ENCODE peak calls at places on chromosomes 2 and 18, in six cellular contexts. One of them, this sample, is unnamed.
A peak's percentile ranks its signal among the peaks of the same experiment; 100 is the strongest.

GRCh38 chr2:12389354-12390045 is 327.2 kb upstream of the TRIB2 start:
- DNase-seq in natural killer cell treated with Interleukin-12 subunit alpha and Interleukin-12 subunit beta and Interleukin-15 and Interleukin-18, amount 100 ng/mL, for 72 hours: no peak
- DNase-seq in astrocyte of the spinal cord: no peak
- DNase-seq in progenitor cell of endocrine pancreas: no peak
- DNase-seq in EH: peak; percentile 25
- DNase-seq in foreskin melanocyte: peak; percentile 70
- DNase-seq in this sample: no peak

GRCh38 chr2:96088340-96089335 is 27.7 kb downstream of the ADRA2B start:
- DNase-seq in progenitor cell of endocrine pancreas: peak; percentile 4
- DNase-seq in natural killer cell treated with Interleukin-12 subunit alpha and Interleukin-12 subunit beta and Interleukin-15 and Interleukin-18, amount 100 ng/mL, for 72 hours: no peak
- DNase-seq in foreskin melanocyte: no peak
- DNase-seq in EH: no peak
- DNase-seq in astrocyte of the spinal cord: no peak
- DNase-seq in this sample: no peak

GRCh38 chr2:24635181-24635580 is 144.1 kb downstream of the NCOA1 start:
- DNase-seq in natural killer cell treated with Interleukin-12 subunit alpha and Interleukin-12 subunit beta and Interleukin-15 and Interleukin-18, amount 100 ng/mL, for 72 hours: no peak
- DNase-seq in astrocyte of the spinal cord: no peak
- DNase-seq in progenitor cell of endocrine pancreas: no peak
- DNase-seq in foreskin melanocyte: no peak
- DNase-seq in EH: peak; percentile 31
- DNase-seq in this sample: no peak

GRCh38 chr2:5495616-5496015 is 196.6 kb upstream of the SOX11 start:
- DNase-seq in natural killer cell treated with Interleukin-12 subunit alpha and Interleukin-12 subunit beta and Interleukin-15 and Interleukin-18, amount 100 ng/mL, for 72 hours: no peak
- DNase-seq in EH: no peak
- DNase-seq in progenitor cell of endocrine pancreas: no peak
- DNase-seq in astrocyte of the spinal cord: no peak
- DNase-seq in foreskin melanocyte: no peak
- DNase-seq in this sample: no peak

GRCh38 chr18:76380791-76381405 is 114.1 kb downstream of the ZNF516 start:
- DNase-seq in astrocyte of the spinal cord: no peak
- DNase-seq in progenitor cell of endocrine pancreas: no peak
- DNase-seq in EH: peak; percentile 74
- DNase-seq in natural killer cell treated with Interleukin-12 subunit alpha and Interleukin-12 subunit beta and Interleukin-15 and Interleukin-18, amount 100 ng/mL, for 72 hours: no peak
- DNase-seq in foreskin melanocyte: no peak
- DNase-seq in this sample: no peak

GRCh38 chr2:10022041-10022421 is 21.3 kb upstream of the KLF11 start:
- DNase-seq in EH: no peak
- DNase-seq in foreskin melanocyte: no peak
- DNase-seq in natural killer cell treated with Interleukin-12 subunit alpha and Interleukin-12 subunit beta and Interleukin-15 and Interleukin-18, amount 100 ng/mL, for 72 hours: no peak
- DNase-seq in astrocyte of the spinal cord: no peak
- DNase-seq in progenitor cell of endocrine pancreas: no peak
- DNase-seq in this sample: no peak

GRCh38 chr2:95289251-95289650 is 7.9 kb upstream of the KCNIP3 start:
- DNase-seq in astrocyte of the spinal cord: no peak
- DNase-seq in progenitor cell of endocrine pancreas: no peak
- DNase-seq in foreskin melanocyte: no peak
- DNase-seq in natural killer cell treated with Interleukin-12 subunit alpha and Interleukin-12 subunit beta and Interleukin-15 and Interleukin-18, amount 100 ng/mL, for 72 hours: no peak
- DNase-seq in EH: no peak
- DNase-seq in this sample: no peak

GRCh38 chr2:227503433-227504406 is 31.8 kb downstream of the AGFG1 start:
- DNase-seq in natural killer cell treated with Interleukin-12 subunit alpha and Interleukin-12 subunit beta and Interleukin-15 and Interleukin-18, amount 100 ng/mL, for 72 hours: no peak
- DNase-seq in foreskin melanocyte: no peak
- DNase-seq in EH: peak; percentile 82
- DNase-seq in astrocyte of the spinal cord: peak; percentile 61
- DNase-seq in progenitor cell of endocrine pancreas: no peak
- DNase-seq in this sample: no peak

GRCh38 chr2:160730296-160730995 is 236.8 kb upstream of the RBMS1 start:
- DNase-seq in progenitor cell of endocrine pancreas: no peak
- DNase-seq in EH: peak; percentile 59
- DNase-seq in foreskin melanocyte: no peak
- DNase-seq in natural killer cell treated with Interleukin-12 subunit alpha and Interleukin-12 subunit beta and Interleukin-15 and Interleukin-18, amount 100 ng/mL, for 72 hours: no peak
- DNase-seq in astrocyte of the spinal cord: no peak
- DNase-seq in this sample: no peak

GRCh38 chr2:44598731-44599529 is 237.2 kb downstream of the CAMKMT start:
- DNase-seq in EH: no peak
- DNase-seq in natural killer cell treated with Interleukin-12 subunit alpha and Interleukin-12 subunit beta and Interleukin-15 and Interleukin-18, amount 100 ng/mL, for 72 hours: no peak
- DNase-seq in progenitor cell of endocrine pancreas: no peak
- DNase-seq in foreskin melanocyte: no peak
- DNase-seq in astrocyte of the spinal cord: no peak
- DNase-seq in this sample: no peak

GRCh38 chr18:28163201-28163778 is 13.6 kb downstream of the CDH2 start:
- DNase-seq in EH: peak; percentile 75
- DNase-seq in natural killer cell treated with Interleukin-12 subunit alpha and Interleukin-12 subunit beta and Interleukin-15 and Interleukin-18, amount 100 ng/mL, for 72 hours: no peak
- DNase-seq in progenitor cell of endocrine pancreas: no peak
- DNase-seq in astrocyte of the spinal cord: peak; percentile 73
- DNase-seq in foreskin melanocyte: no peak
- DNase-seq in this sample: no peak

GRCh38 chr2:55556809-55557208 is 37.3 kb downstream of the CFAP36 start:
- DNase-seq in EH: no peak
- DNase-seq in natural killer cell treated with Interleukin-12 subunit alpha and Interleukin-12 subunit beta and Interleukin-15 and Interleukin-18, amount 100 ng/mL, for 72 hours: no peak
- DNase-seq in progenitor cell of endocrine pancreas: no peak
- DNase-seq in astrocyte of the spinal cord: no peak
- DNase-seq in foreskin melanocyte: no peak
- DNase-seq in this sample: no peak

GRCh38 chr18:35707674-35708073 is 126.1 kb downstream of the GALNT1 start:
- DNase-seq in foreskin melanocyte: no peak
- DNase-seq in EH: no peak
- DNase-seq in progenitor cell of endocrine pancreas: no peak
- DNase-seq in astrocyte of the spinal cord: no peak
- DNase-seq in natural killer cell treated with Interleukin-12 subunit alpha and Interleukin-12 subunit beta and Interleukin-15 and Interleukin-18, amount 100 ng/mL, for 72 hours: no peak
- DNase-seq in this sample: no peak

GRCh38 chr2:47727956-47728355 is 55.0 kb upstream of the MSH6 start:
- DNase-seq in EH: no peak
- DNase-seq in progenitor cell of endocrine pancreas: no peak
- DNase-seq in foreskin melanocyte: no peak
- DNase-seq in natural killer cell treated with Interleukin-12 subunit alpha and Interleukin-12 subunit beta and Interleukin-15 and Interleukin-18, amount 100 ng/mL, for 72 hours: no peak
- DNase-seq in astrocyte of the spinal cord: no peak
- DNase-seq in this sample: no peak

GRCh38 chr2:137960223-137960622 is 4.0 kb upstream of the HNMT start:
- DNase-seq in foreskin melanocyte: no peak
- DNase-seq in progenitor cell of endocrine pancreas: no peak
- DNase-seq in astrocyte of the spinal cord: no peak
- DNase-seq in natural killer cell treated with Interleukin-12 subunit alpha and Interleukin-12 subunit beta and Interleukin-15 and Interleukin-18, amount 100 ng/mL, for 72 hours: no peak
- DNase-seq in EH: peak; percentile 22
- DNase-seq in this sample: no peak

GRCh38 chr2:200258881-200259576 is 47.5 kb upstream of the SPATS2L start:
- DNase-seq in astrocyte of the spinal cord: no peak
- DNase-seq in natural killer cell treated with Interleukin-12 subunit alpha and Interleukin-12 subunit beta and Interleukin-15 and Interleukin-18, amount 100 ng/mL, for 72 hours: no peak
- DNase-seq in progenitor cell of endocrine pancreas: no peak
- DNase-seq in EH: no peak
- DNase-seq in foreskin melanocyte: no peak
- DNase-seq in this sample: no peak

GRCh38 chr2:42788-43187 is 3.5 kb downstream of the FAM110C start:
- DNase-seq in EH: no peak
- DNase-seq in astrocyte of the spinal cord: no peak
- DNase-seq in natural killer cell treated with Interleukin-12 subunit alpha and Interleukin-12 subunit beta and Interleukin-15 and Interleukin-18, amount 100 ng/mL, for 72 hours: no peak
- DNase-seq in foreskin melanocyte: no peak
- DNase-seq in progenitor cell of endocrine pancreas: no peak
- DNase-seq in this sample: no peak

GRCh38 chr2:7819860-7820259 is 862.0 kb upstream of the ID2 start:
- DNase-seq in progenitor cell of endocrine pancreas: no peak
- DNase-seq in foreskin melanocyte: no peak
- DNase-seq in astrocyte of the spinal cord: no peak
- DNase-seq in EH: no peak
- DNase-seq in natural killer cell treated with Interleukin-12 subunit alpha and Interleukin-12 subunit beta and Interleukin-15 and Interleukin-18, amount 100 ng/mL, for 72 hours: no peak
- DNase-seq in this sample: no peak

GRCh38 chr2:95385570-95385984 is 16.9 kb upstream of the FAHD2A start:
- DNase-seq in natural killer cell treated with Interleukin-12 subunit alpha and Interleukin-12 subunit beta and Interleukin-15 and Interleukin-18, amount 100 ng/mL, for 72 hours: no peak
- DNase-seq in foreskin melanocyte: no peak
- DNase-seq in progenitor cell of endocrine pancreas: no peak
- DNase-seq in EH: no peak
- DNase-seq in astrocyte of the spinal cord: no peak
- DNase-seq in this sample: no peak

GRCh38 chr2:57330447-57330846 is 716.2 kb upstream of the VRK2 start:
- DNase-seq in EH: peak; percentile 59
- DNase-seq in natural killer cell treated with Interleukin-12 subunit alpha and Interleukin-12 subunit beta and Interleukin-15 and Interleukin-18, amount 100 ng/mL, for 72 hours: no peak
- DNase-seq in foreskin melanocyte: no peak
- DNase-seq in progenitor cell of endocrine pancreas: no peak
- DNase-seq in astrocyte of the spinal cord: peak; percentile 5
- DNase-seq in this sample: no peak

GRCh38 chr18:61929881-61930640 is 37.3 kb upstream of the RNF152 start:
- DNase-seq in progenitor cell of endocrine pancreas: no peak
- DNase-seq in foreskin melanocyte: no peak
- DNase-seq in EH: no peak
- DNase-seq in astrocyte of the spinal cord: no peak
- DNase-seq in natural killer cell treated with Interleukin-12 subunit alpha and Interleukin-12 subunit beta and Interleukin-15 and Interleukin-18, amount 100 ng/mL, for 72 hours: peak; percentile 22
- DNase-seq in this sample: no peak

GRCh38 chr2:161371869-161372268 is 44.2 kb upstream of the TBR1 start:
- DNase-seq in progenitor cell of endocrine pancreas: no peak
- DNase-seq in astrocyte of the spinal cord: no peak
- DNase-seq in EH: no peak
- DNase-seq in natural killer cell treated with Interleukin-12 subunit alpha and Interleukin-12 subunit beta and Interleukin-15 and Interleukin-18, amount 100 ng/mL, for 72 hours: no peak
- DNase-seq in foreskin melanocyte: no peak
- DNase-seq in this sample: no peak

GRCh38 chr2:165601866-165602636 is 132.6 kb downstream of the CSRNP3 start:
- DNase-seq in astrocyte of the spinal cord: peak; percentile 36
- DNase-seq in EH: peak; percentile 43
- DNase-seq in progenitor cell of endocrine pancreas: no peak
- DNase-seq in foreskin melanocyte: peak; percentile 61
- DNase-seq in natural killer cell treated with Interleukin-12 subunit alpha and Interleukin-12 subunit beta and Interleukin-15 and Interleukin-18, amount 100 ng/mL, for 72 hours: no peak
- DNase-seq in this sample: no peak

GRCh38 chr18:46536215-46536874 is 120.7 kb downstream of the LOXHD1 start:
- DNase-seq in astrocyte of the spinal cord: no peak
- DNase-seq in natural killer cell treated with Interleukin-12 subunit alpha and Interleukin-12 subunit beta and Interleukin-15 and Interleukin-18, amount 100 ng/mL, for 72 hours: no peak
- DNase-seq in progenitor cell of endocrine pancreas: no peak
- DNase-seq in foreskin melanocyte: no peak
- DNase-seq in EH: no peak
- DNase-seq in this sample: peak; percentile 36

GRCh38 chr2:207240649-207241048 is 74.9 kb upstream of the KLF7 start:
- DNase-seq in foreskin melanocyte: no peak
- DNase-seq in EH: no peak
- DNase-seq in astrocyte of the spinal cord: no peak
- DNase-seq in progenitor cell of endocrine pancreas: no peak
- DNase-seq in natural killer cell treated with Interleukin-12 subunit alpha and Interleukin-12 subunit beta and Interleukin-15 and Interleukin-18, amount 100 ng/mL, for 72 hours: no peak
- DNase-seq in this sample: no peak

GRCh38 chr2:85741811-85742507 is 11.8 kb upstream of the ATOH8 start:
- DNase-seq in progenitor cell of endocrine pancreas: no peak
- DNase-seq in EH: peak; percentile 97
- DNase-seq in astrocyte of the spinal cord: peak; percentile 94
- DNase-seq in foreskin melanocyte: peak; percentile 94
- DNase-seq in natural killer cell treated with Interleukin-12 subunit alpha and Interleukin-12 subunit beta and Interleukin-15 and Interleukin-18, amount 100 ng/mL, for 72 hours: no peak
- DNase-seq in this sample: no peak

GRCh38 chr2:85795331-85796045 is 41.7 kb downstream of the ATOH8 start:
- DNase-seq in foreskin melanocyte: no peak
- DNase-seq in progenitor cell of endocrine pancreas: no peak
- DNase-seq in astrocyte of the spinal cord: no peak
- DNase-seq in EH: no peak
- DNase-seq in natural killer cell treated with Interleukin-12 subunit alpha and Interleukin-12 subunit beta and Interleukin-15 and Interleukin-18, amount 100 ng/mL, for 72 hours: no peak
- DNase-seq in this sample: no peak

GRCh38 chr2:45120546-45120945 is 111.3 kb upstream of the SIX2 start:
- DNase-seq in natural killer cell treated with Interleukin-12 subunit alpha and Interleukin-12 subunit beta and Interleukin-15 and Interleukin-18, amount 100 ng/mL, for 72 hours: no peak
- DNase-seq in foreskin melanocyte: no peak
- DNase-seq in astrocyte of the spinal cord: peak; percentile 49
- DNase-seq in progenitor cell of endocrine pancreas: no peak
- DNase-seq in EH: peak; percentile 23
- DNase-seq in this sample: no peak

GRCh38 chr2:197086500-197086899 is 160.0 kb upstream of the PGAP1 start:
- DNase-seq in progenitor cell of endocrine pancreas: no peak
- DNase-seq in EH: no peak
- DNase-seq in astrocyte of the spinal cord: no peak
- DNase-seq in natural killer cell treated with Interleukin-12 subunit alpha and Interleukin-12 subunit beta and Interleukin-15 and Interleukin-18, amount 100 ng/mL, for 72 hours: no peak
- DNase-seq in foreskin melanocyte: no peak
- DNase-seq in this sample: no peak

GRCh38 chr2:37472959-37473358 is 128.5 kb downstream of the QPCT start:
- DNase-seq in astrocyte of the spinal cord: peak; percentile 64
- DNase-seq in foreskin melanocyte: no peak
- DNase-seq in progenitor cell of endocrine pancreas: no peak
- DNase-seq in natural killer cell treated with Interleukin-12 subunit alpha and Interleukin-12 subunit beta and Interleukin-15 and Interleukin-18, amount 100 ng/mL, for 72 hours: no peak
- DNase-seq in EH: peak; percentile 87
- DNase-seq in this sample: no peak

GRCh38 chr2:190766581-190766980 is 114.0 kb upstream of the GLS start:
- DNase-seq in EH: no peak
- DNase-seq in natural killer cell treated with Interleukin-12 subunit alpha and Interleukin-12 subunit beta and Interleukin-15 and Interleukin-18, amount 100 ng/mL, for 72 hours: no peak
- DNase-seq in astrocyte of the spinal cord: no peak
- DNase-seq in progenitor cell of endocrine pancreas: no peak
- DNase-seq in foreskin melanocyte: no peak
- DNase-seq in this sample: no peak

GRCh38 chr18:1914489-1914888 is 656.8 kb downstream of the METTL4 start:
- DNase-seq in EH: no peak
- DNase-seq in progenitor cell of endocrine pancreas: no peak
- DNase-seq in natural killer cell treated with Interleukin-12 subunit alpha and Interleukin-12 subunit beta and Interleukin-15 and Interleukin-18, amount 100 ng/mL, for 72 hours: no peak
- DNase-seq in foreskin melanocyte: no peak
- DNase-seq in astrocyte of the spinal cord: peak; percentile 15
- DNase-seq in this sample: no peak

GRCh38 chr18:76487782-76488181 is 7.3 kb downstream of the ZNF516 start:
- DNase-seq in astrocyte of the spinal cord: no peak
- DNase-seq in EH: peak; percentile 20
- DNase-seq in foreskin melanocyte: no peak
- DNase-seq in progenitor cell of endocrine pancreas: no peak
- DNase-seq in natural killer cell treated with Interleukin-12 subunit alpha and Interleukin-12 subunit beta and Interleukin-15 and Interleukin-18, amount 100 ng/mL, for 72 hours: no peak
- DNase-seq in this sample: no peak

GRCh38 chr2:121093735-121094520 is 191.1 kb downstream of the TFCP2L1 start:
- DNase-seq in EH: peak; percentile 66
- DNase-seq in foreskin melanocyte: no peak
- DNase-seq in natural killer cell treated with Interleukin-12 subunit alpha and Interleukin-12 subunit beta and Interleukin-15 and Interleukin-18, amount 100 ng/mL, for 72 hours: no peak
- DNase-seq in astrocyte of the spinal cord: no peak
- DNase-seq in progenitor cell of endocrine pancreas: no peak
- DNase-seq in this sample: no peak

GRCh38 chr18:37464287-37464686 is 101.3 kb downstream of the CELF4 start:
- DNase-seq in EH: no peak
- DNase-seq in natural killer cell treated with Interleukin-12 subunit alpha and Interleukin-12 subunit beta and Interleukin-15 and Interleukin-18, amount 100 ng/mL, for 72 hours: no peak
- DNase-seq in astrocyte of the spinal cord: no peak
- DNase-seq in foreskin melanocyte: no peak
- DNase-seq in progenitor cell of endocrine pancreas: no peak
- DNase-seq in this sample: no peak

This sample was measured in NK-92 treated with Interleukin-12 subunit alpha and Interleukin-12 subunit beta, amount 100 ng/mL, for 24 hours.